ENCODE peak calls at places on chromosomes 3 and 15, in eight cellular contexts. N, R, D, K, G, Z, U and A are unnamed samples.

GRCh38 chr15:84653584-84653909 is 536 bp downstream of the WDR73 start:
- DNase-seq in N (peak; percentile 25), R (no peak), D (no peak), K (no peak), G (no peak), Z (no peak), U (no peak), A (no peak)

GRCh38 chr3:171309906-171310359 is 150.3 kb downstream of the TNIK start:
- DNase-seq in N (no peak), R (no peak), D (no peak), K (no peak), G (no peak), Z (peak; percentile 41), U (no peak), A (peak; percentile 76)

GRCh38 chr3:43180027-43180426 is 74.1 kb upstream of the POMGNT2 start:
- DNase-seq in N (no peak), R (no peak), D (no peak), K (peak; percentile 60), G (peak; percentile 49), Z (peak; percentile 95), U (no peak), A (peak; percentile 94)

GRCh38 chr15:89783861-89784685 is 7.9 kb downstream of the MESP2 start:
- DNase-seq in N (no peak), R (no peak), D (no peak), K (no peak), G (no peak), Z (no peak), U (no peak), A (no peak)

GRCh38 chr3:46663611-46664135 is 29.8 kb downstream of the ALS2CL start:
- DNase-seq in N (no peak), R (peak; percentile 19), D (peak; percentile 81), K (peak; percentile 21), G (no peak), Z (no peak), U (no peak), A (peak; percentile 5)

GRCh38 chr3:195032106-195032759 is 238.7 kb downstream of the XXYLT1 start:
- DNase-seq in N (no peak), R (no peak), D (peak; percentile 68), K (no peak), G (no peak), Z (no peak), U (no peak), A (no peak)

GRCh38 chr3:140545756-140546155 is 132.1 kb upstream of the TRIM42 start:
- DNase-seq in N (no peak), R (no peak), D (peak; percentile 7), K (no peak), G (no peak), Z (no peak), U (no peak), A (no peak)

GRCh38 chr15:98580577-98580976 is 67.8 kb upstream of the IGF1R start:
- DNase-seq in N (no peak), R (no peak), D (no peak), K (no peak), G (no peak), Z (no peak), U (no peak), A (no peak)

GRCh38 chr3:139577899-139578298 is 38.4 kb upstream of the RBP1 start:
- DNase-seq in N (peak; percentile 70), R (no peak), D (no peak), K (no peak), G (no peak), Z (no peak), U (no peak), A (no peak)

GRCh38 chr3:64651791-64652241 is 36.0 kb downstream of the ADAMTS9 start:
- DNase-seq in N (no peak), R (no peak), D (no peak), K (no peak), G (no peak), Z (no peak), U (no peak), A (peak; percentile 22)

GRCh38 chr15:91307561-91307960 is 207.5 kb downstream of the SV2B start:
- DNase-seq in N (no peak), R (no peak), D (no peak), K (no peak), G (no peak), Z (no peak), U (no peak), A (no peak)

GRCh38 chr15:100194955-100195354 is 146.8 kb downstream of the ADAMTS17 start:
- DNase-seq in N (no peak), R (no peak), D (no peak), K (no peak), G (no peak), Z (no peak), U (no peak), A (no peak)

GRCh38 chr3:97827741-97828471 is 6.1 kb downstream of the CRYBG3 start:
- DNase-seq in N (no peak), R (no peak), D (no peak), K (no peak), G (no peak), Z (no peak), U (no peak), A (peak; percentile 39)

GRCh38 chr3:183584246-183584913 is 28.9 kb upstream of the KLHL6 start:
- DNase-seq in N (no peak), R (no peak), D (no peak), K (no peak), G (no peak), Z (peak; percentile 71), U (no peak), A (peak; percentile 76)